ENCODE peak calls at places on chromosomes 13 and 19, in four cellular contexts. One of them, this sample, is unnamed.

GRCh38 chr13:41054212-41054877 is 7.0 kb upstream of the WBP4 start:
- DNase-seq in SW480: peak; percentile 73
- DNase-seq in head of caudate nucleus: no peak
- DNase-seq in AG04450: no peak
- DNase-seq in this sample: peak; percentile 76

GRCh38 chr13:59459972-59460371 is 703.8 kb downstream of the DIAPH3 start:
- DNase-seq in SW480: no peak
- DNase-seq in head of caudate nucleus: no peak
- DNase-seq in AG04450: no peak
- DNase-seq in this sample: no peak

GRCh38 chr19:46124638-46125115 is at the start of gene IGFL3:
- DNase-seq in head of caudate nucleus: no peak
- DNase-seq in SW480: no peak
- DNase-seq in AG04450: no peak
- DNase-seq in this sample: no peak

GRCh38 chr19:30255783-30256509 is 116.2 kb upstream of the ZNF536 start:
- DNase-seq in head of caudate nucleus: no peak
- DNase-seq in AG04450: no peak
- DNase-seq in SW480: no peak
- DNase-seq in this sample: no peak

GRCh38 chr19:15138427-15138826 is 31.2 kb downstream of the SYDE1 start:
- DNase-seq in AG04450: no peak
- DNase-seq in SW480: no peak
- DNase-seq in head of caudate nucleus: no peak
- DNase-seq in this sample: no peak

GRCh38 chr13:46160474-46161066 is 21.4 kb downstream of the LCP1 start:
- DNase-seq in AG04450: peak; percentile 11
- DNase-seq in head of caudate nucleus: no peak
- DNase-seq in SW480: peak; percentile 60
- DNase-seq in this sample: peak; percentile 58

GRCh38 chr19:57903298-57904174 is 12.9 kb downstream of the ZNF417 start:
- DNase-seq in AG04450: no peak
- DNase-seq in head of caudate nucleus: no peak
- DNase-seq in SW480: peak; percentile 27
- DNase-seq in this sample: peak; percentile 32

GRCh38 chr19:9406798-9407352 is 28.5 kb downstream of the ZNF266 start:
- DNase-seq in AG04450: peak; percentile 55
- DNase-seq in head of caudate nucleus: peak; percentile 62
- DNase-seq in SW480: no peak
- DNase-seq in this sample: no peak

GRCh38 chr13:111325146-111325890 is 4.9 kb downstream of the TEX29 start:
- DNase-seq in head of caudate nucleus: no peak
- DNase-seq in SW480: no peak
- DNase-seq in AG04450: no peak
- DNase-seq in this sample: no peak

GRCh38 chr13:73520566-73521290 is 461.9 kb downstream of the KLF5 start:
- DNase-seq in AG04450: no peak
- DNase-seq in SW480: no peak
- DNase-seq in head of caudate nucleus: no peak
- DNase-seq in this sample: peak; percentile 2

GRCh38 chr13:71260246-71260645 is 606.8 kb downstream of the DACH1 start:
- DNase-seq in AG04450: no peak
- DNase-seq in SW480: no peak
- DNase-seq in head of caudate nucleus: no peak
- DNase-seq in this sample: no peak

GRCh38 chr19:6693681-6694080 is 23.7 kb upstream of the TNFSF14 start:
- DNase-seq in AG04450: no peak
- DNase-seq in SW480: no peak
- DNase-seq in head of caudate nucleus: no peak
- DNase-seq in this sample: no peak

GRCh38 chr19:52142001-52142595 is 2.4 kb upstream of the ZNF616 start:
- DNase-seq in SW480: no peak
- DNase-seq in head of caudate nucleus: no peak
- DNase-seq in AG04450: no peak
- DNase-seq in this sample: peak; percentile 7

GRCh38 chr13:101416181-101417042 is at the start of gene NALCN:
- DNase-seq in AG04450: no peak
- DNase-seq in head of caudate nucleus: peak; percentile 57
- DNase-seq in SW480: no peak
- DNase-seq in this sample: no peak

GRCh38 chr13:111372651-111373425 is 52.4 kb downstream of the TEX29 start:
- DNase-seq in SW480: no peak
- DNase-seq in head of caudate nucleus: no peak
- DNase-seq in AG04450: no peak
- DNase-seq in this sample: no peak

GRCh38 chr13:104984296-104984818 is 1551.1 kb downstream of the EFNB2 start:
- DNase-seq in AG04450: no peak
- DNase-seq in SW480: no peak
- DNase-seq in head of caudate nucleus: no peak
- DNase-seq in this sample: no peak

GRCh38 chr13:109704771-109705628 is 81.4 kb downstream of the IRS2 start:
- DNase-seq in head of caudate nucleus: no peak
- DNase-seq in AG04450: no peak
- DNase-seq in SW480: no peak
- DNase-seq in this sample: no peak

GRCh38 chr19:49651871-49652722 is 10.1 kb downstream of the SCAF1 start:
- DNase-seq in head of caudate nucleus: no peak
- DNase-seq in AG04450: no peak
- DNase-seq in SW480: no peak
- DNase-seq in this sample: no peak

GRCh38 chr19:32041681-32042292 is 303.6 kb upstream of the ZNF507 start:
- DNase-seq in SW480: peak; percentile 52
- DNase-seq in AG04450: no peak
- DNase-seq in head of caudate nucleus: peak; percentile 59
- DNase-seq in this sample: no peak

GRCh38 chr19:51514866-51515481 is 13.4 kb upstream of the SIGLEC12 start:
- DNase-seq in AG04450: peak; percentile 7
- DNase-seq in head of caudate nucleus: no peak
- DNase-seq in SW480: peak; percentile 67
- DNase-seq in this sample: peak; percentile 51

GRCh38 chr13:47175172-47175806 is 278.4 kb upstream of the HTR2A start:
- DNase-seq in SW480: peak; percentile 7
- DNase-seq in AG04450: peak; percentile 74
- DNase-seq in head of caudate nucleus: no peak
- DNase-seq in this sample: no peak

GRCh38 chr13:41060723-41061074 is 610 bp upstream of the WBP4 start:
- DNase-seq in AG04450: no peak
- DNase-seq in head of caudate nucleus: peak; percentile 78
- DNase-seq in SW480: peak; percentile 89
- DNase-seq in this sample: peak; percentile 64

GRCh38 chr13:45809810-45810394 is 41.7 kb downstream of the SIAH3 start:
- DNase-seq in AG04450: no peak
- DNase-seq in head of caudate nucleus: no peak
- DNase-seq in SW480: no peak
- DNase-seq in this sample: no peak

GRCh38 chr13:40589285-40590109 is 76.9 kb downstream of the FOXO1 start:
- DNase-seq in SW480: peak; percentile 8
- DNase-seq in head of caudate nucleus: peak; percentile 32
- DNase-seq in AG04450: no peak
- DNase-seq in this sample: no peak

GRCh38 chr13:78700121-78700910 is 41.4 kb upstream of the OBI1 start:
- DNase-seq in SW480: no peak
- DNase-seq in AG04450: no peak
- DNase-seq in head of caudate nucleus: no peak
- DNase-seq in this sample: no peak

GRCh38 chr13:33213024-33213795 is 72.3 kb downstream of the STARD13 start:
- DNase-seq in head of caudate nucleus: no peak
- DNase-seq in SW480: no peak
- DNase-seq in AG04450: no peak
- DNase-seq in this sample: no peak

GRCh38 chr19:27675771-27676170 is 1537.2 kb downstream of the UQCRFS1 start:
- DNase-seq in head of caudate nucleus: no peak
- DNase-seq in SW480: no peak
- DNase-seq in AG04450: no peak
- DNase-seq in this sample: no peak

GRCh38 chr13:44578064-44578394 is 1.9 kb upstream of the TSC22D1 start:
- DNase-seq in head of caudate nucleus: no peak
- DNase-seq in SW480: peak; percentile 80
- DNase-seq in AG04450: no peak
- DNase-seq in this sample: peak; percentile 23

GRCh38 chr13:22285867-22286632 is 615.2 kb downstream of the FGF9 start:
- DNase-seq in SW480: no peak
- DNase-seq in AG04450: no peak
- DNase-seq in head of caudate nucleus: no peak
- DNase-seq in this sample: no peak

GRCh38 chr19:56839665-56840451 is 668 bp downstream of the PEG3 start:
- DNase-seq in SW480: no peak
- DNase-seq in head of caudate nucleus: peak; percentile 92
- DNase-seq in AG04450: no peak
- DNase-seq in this sample: no peak

GRCh38 chr19:46378268-46378667 is 31.4 kb downstream of the PPP5C start:
- DNase-seq in SW480: no peak
- DNase-seq in AG04450: no peak
- DNase-seq in head of caudate nucleus: no peak
- DNase-seq in this sample: no peak

GRCh38 chr19:44284968-44285367 is 19.9 kb downstream of the ZNF235 start:
- DNase-seq in SW480: no peak
- DNase-seq in AG04450: no peak
- DNase-seq in head of caudate nucleus: no peak
- DNase-seq in this sample: no peak

GRCh38 chr13:101903890-101904289 is 451.4 kb downstream of the ITGBL1 start:
- DNase-seq in head of caudate nucleus: no peak
- DNase-seq in AG04450: no peak
- DNase-seq in SW480: no peak
- DNase-seq in this sample: no peak

GRCh38 chr19:5572556-5573286 is 5.0 kb upstream of the TINCR start:
- DNase-seq in SW480: peak; percentile 23
- DNase-seq in AG04450: no peak
- DNase-seq in head of caudate nucleus: no peak
- DNase-seq in this sample: peak; percentile 54

GRCh38 chr13:113650275-113650674 is 7.7 kb downstream of the ATP4B start:
- DNase-seq in SW480: no peak
- DNase-seq in head of caudate nucleus: no peak
- DNase-seq in AG04450: no peak
- DNase-seq in this sample: no peak

GRCh38 chr13:95714142-95714832 is 37.3 kb downstream of the DNAJC3 start:
- DNase-seq in head of caudate nucleus: no peak
- DNase-seq in SW480: no peak
- DNase-seq in AG04450: peak; percentile 38
- DNase-seq in this sample: no peak

GRCh38 chr19:38303517-38304351 is at the start of gene C19orf33:
- DNase-seq in head of caudate nucleus: no peak
- DNase-seq in AG04450: no peak
- DNase-seq in SW480: peak; percentile 98
- DNase-seq in this sample: peak; percentile 97

This sample was measured in LoVo.